ENCODE peak calls at places on chromosomes 3 and 15, in five cellular contexts. Y, D, E, P and C are unnamed samples.
A peak's percentile ranks its signal among the peaks of the same experiment; 100 is the strongest.

GRCh38 chr3:98147179-98147578 is at the start of gene OR5H14:
- DNase-seq in Y (no peak), D (no peak), E (no peak), P (no peak), C (no peak)

GRCh38 chr3:118228151-118228550 is 806.5 kb downstream of the IGSF11 start:
- DNase-seq in Y (no peak), D (no peak), E (no peak), P (no peak), C (no peak)

GRCh38 chr3:177813322-177813721 is 616.0 kb upstream of the TBL1XR1 start:
- DNase-seq in Y (no peak), D (peak; percentile 66), E (no peak), P (no peak), C (no peak)

GRCh38 chr15:69474291-69474690 is 21.7 kb downstream of the RPLP1 start:
- DNase-seq in Y (no peak), D (peak; percentile 55), E (no peak), P (no peak), C (no peak)

GRCh38 chr3:170442945-170443344 is 24.3 kb downstream of the CLDN11 start:
- DNase-seq in Y (no peak), D (no peak), E (no peak), P (no peak), C (no peak)

GRCh38 chr3:196431193-196432136 is 762 bp downstream of the UBXN7 start:
- DNase-seq in Y (no peak), D (peak; percentile 61), E (no peak), P (no peak), C (peak; percentile 30)

GRCh38 chr15:31461911-31462480 is 135.4 kb downstream of the KLF13 start:
- DNase-seq in Y (no peak), D (no peak), E (no peak), P (no peak), C (no peak)

GRCh38 chr3:194633349-194634004 is at the start of gene TMEM44:
- DNase-seq in Y (no peak), D (peak; percentile 68), E (peak; percentile 75), P (peak; percentile 26), C (peak; percentile 81)

GRCh38 chr3:195796795-195797194 is 14.9 kb downstream of the MUC4 start:
- DNase-seq in Y (no peak), D (no peak), E (no peak), P (no peak), C (no peak)

GRCh38 chr15:29925227-29926082 is 103.2 kb upstream of the TJP1 start:
- DNase-seq in Y (no peak), D (peak; percentile 68), E (no peak), P (peak; percentile 44), C (peak; percentile 82)

GRCh38 chr3:170220871-170221270 is 1.4 kb upstream of the PRKCI start:
- DNase-seq in Y (no peak), D (peak; percentile 46), E (no peak), P (no peak), C (no peak)

GRCh38 chr3:111621535-111621934 is 26.4 kb upstream of the ZBED2 start:
- DNase-seq in Y (no peak), D (no peak), E (no peak), P (no peak), C (peak; percentile 42)
- TF ChIP-seq CTCF in Y (no peak), D (peak; percentile 32), E (no peak), P (peak; percentile 22), C (peak; percentile 55)

DNA sequence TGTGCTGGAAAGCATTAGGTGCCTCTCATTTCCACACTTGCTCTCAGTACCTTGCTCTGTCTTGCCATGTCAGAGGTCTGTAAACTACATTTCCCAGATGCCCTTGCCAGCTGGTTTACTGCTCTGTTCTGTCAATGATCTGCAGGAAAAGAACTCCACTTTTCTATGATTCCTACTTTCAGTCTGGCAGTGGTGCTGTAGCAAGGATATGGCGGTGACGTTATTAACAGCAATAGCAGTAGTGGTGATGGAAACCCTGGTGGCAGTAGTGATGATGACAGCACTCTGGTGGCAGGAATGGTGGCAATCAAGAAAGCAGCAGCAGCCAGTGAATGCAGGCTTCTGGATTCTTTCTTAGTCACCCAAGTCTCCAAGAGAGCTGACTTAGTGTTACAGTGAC is 665.2 kb downstream of the DIPK2A start:
- DNase-seq in Y (no peak), D (no peak), E (no peak), P (no peak), C (no peak)
- TF ChIP-seq CTCF in Y (no peak), D (no peak), E (no peak), P (no peak), C (peak; percentile 39)

DNA sequence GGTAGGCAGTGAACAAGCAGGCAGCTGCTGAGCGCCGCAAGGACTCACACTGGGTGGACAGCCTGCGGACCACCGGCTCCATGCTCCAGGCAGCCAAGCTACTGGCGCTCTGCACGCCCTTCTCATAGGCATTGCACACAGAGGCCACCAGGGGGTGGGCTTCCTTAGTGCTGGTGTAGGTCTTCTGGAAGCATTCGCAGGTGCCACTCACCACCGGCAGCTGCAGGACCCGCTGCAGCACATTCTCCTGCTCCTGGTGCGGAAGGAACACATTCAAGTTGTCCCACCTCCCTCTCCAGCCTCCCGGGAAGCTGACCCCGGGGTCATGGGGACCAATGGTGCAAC is 6.0 kb downstream of the PLIN1 start:
- DNase-seq in Y (no peak), D (no peak), E (no peak), P (no peak), C (peak; percentile 44)
- TF ChIP-seq CTCF in Y (peak; percentile 47), D (peak; percentile 34), E (no peak), P (peak; percentile 33), C (peak; percentile 68)

GRCh38 chr3:46866720-46867549 is 3.7 kb upstream of the MYL3 start:
- DNase-seq in Y (peak; percentile 71), D (peak; percentile 12), E (peak; percentile 75), P (no peak), C (peak; percentile 85)
- TF ChIP-seq CTCF in Y (peak; percentile 91), D (peak; percentile 77), E (peak; percentile 33), P (peak; percentile 90), C (peak; percentile 84)

GRCh38 chr3:55882006-55882405 is 394.9 kb upstream of the WNT5A start:
- DNase-seq in Y (no peak), D (no peak), E (no peak), P (no peak), C (no peak)

GRCh38 chr3:55884066-55884465 is 397.0 kb upstream of the WNT5A start:
- DNase-seq in Y (no peak), D (no peak), E (no peak), P (no peak), C (no peak)

GRCh38 chr3:55877703-55878102 is 390.6 kb upstream of the WNT5A start:
- DNase-seq in Y (no peak), D (no peak), E (no peak), P (no peak), C (no peak)

GRCh38 chr3:55879901-55880331 is 392.8 kb upstream of the WNT5A start:
- DNase-seq in Y (no peak), D (peak; percentile 22), E (no peak), P (peak; percentile 6), C (no peak)

GRCh38 chr3:55880357-55880756 is 393.3 kb upstream of the WNT5A start:
- DNase-seq in Y (no peak), D (no peak), E (no peak), P (no peak), C (no peak)
- TF ChIP-seq CTCF in Y (no peak), D (no peak), E (no peak), P (no peak), C (no peak)

GRCh38 chr3:74883690-74884089 is 269.2 kb upstream of the CNTN3 start:
- DNase-seq in Y (no peak), D (no peak), E (no peak), P (no peak), C (no peak)
- TF ChIP-seq CTCF in Y (no peak), D (peak; percentile 7), E (no peak), P (peak; percentile 55), C (peak; percentile 52)

GRCh38 chr3:32510075-32510724 is 7.5 kb upstream of the CMTM6 start:
- DNase-seq in Y (peak; percentile 74), D (peak; percentile 32), E (no peak), P (peak; percentile 32), C (peak; percentile 58)
- TF ChIP-seq CTCF in Y (peak; percentile 85), D (peak; percentile 81), E (peak; percentile 42), P (peak; percentile 81), C (peak; percentile 83)

DNA sequence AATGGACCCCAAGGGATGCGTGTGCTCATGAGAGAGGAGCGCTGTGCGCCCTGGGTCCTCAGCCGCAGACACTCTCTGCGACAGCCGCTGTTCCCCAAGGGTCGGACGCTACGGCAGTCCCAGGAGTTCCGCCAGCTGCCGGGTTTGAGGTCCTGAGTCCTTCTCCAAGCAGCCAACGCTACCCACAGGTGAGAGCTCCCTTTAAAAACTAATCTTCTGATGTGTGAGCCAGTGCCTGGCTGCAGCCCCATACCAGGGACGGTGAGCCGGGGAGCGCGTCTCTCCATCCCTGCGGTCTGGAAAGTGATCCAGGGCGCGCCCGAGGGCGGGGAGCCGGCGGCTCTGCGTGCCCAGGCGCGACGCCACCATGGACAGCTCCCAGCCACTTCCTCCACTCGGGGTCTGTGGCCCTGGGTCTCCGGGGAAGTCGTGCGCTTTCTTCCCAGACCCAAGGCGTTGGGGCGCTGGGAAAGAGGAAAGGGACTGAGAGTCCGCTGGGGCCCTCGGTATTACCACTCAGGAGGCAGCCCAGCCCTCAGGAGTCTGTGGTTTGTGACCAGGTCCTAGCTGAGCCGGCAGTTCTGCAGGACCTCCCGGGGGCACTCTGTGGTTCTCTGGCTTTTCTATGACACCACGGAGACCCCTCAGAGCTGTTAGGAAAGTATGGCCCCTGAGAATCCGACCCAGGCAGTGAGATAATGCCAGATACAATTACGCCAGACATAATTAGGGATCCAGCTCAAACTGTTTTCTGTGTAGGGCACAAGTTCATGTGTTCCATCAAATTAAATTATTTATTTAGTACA is 1.4 kb downstream of the CEMIP start:
- DNase-seq in Y (no peak), D (peak; percentile 61), E (no peak), P (no peak), C (peak; percentile 80)
- TF ChIP-seq CTCF in Y (no peak), D (no peak), E (no peak), P (no peak), C (no peak)

GRCh38 chr15:75203908-75204263 is 2.2 kb downstream of the C15orf39 start:
- DNase-seq in Y (no peak), D (no peak), E (no peak), P (no peak), C (no peak)

GRCh38 chr15:75203017-75203907 is 1.6 kb downstream of the C15orf39 start:
- DNase-seq in Y (no peak), D (no peak), E (no peak), P (no peak), C (no peak)

GRCh38 chr15:75200765-75201608 is 695 bp upstream of the C15orf39 start:
- DNase-seq in Y (no peak), D (no peak), E (peak; percentile 31), P (no peak), C (no peak)

GRCh38 chr15:75201609-75202250 is at the start of gene C15orf39:
- DNase-seq in Y (peak; percentile 72), D (no peak), E (peak; percentile 83), P (no peak), C (peak; percentile 73)

GRCh38 chr15:75202251-75203016 is 752 bp downstream of the C15orf39 start:
- DNase-seq in Y (peak; percentile 85), D (peak; percentile 47), E (peak; percentile 77), P (peak; percentile 59), C (peak; percentile 35)
- TF ChIP-seq CTCF in Y (peak; percentile 81), D (no peak), E (no peak), P (no peak), C (peak; percentile 37)